ENCODE peak calls at places on chromosomes 7 and 10, in nine cellular contexts. One of them, this sample, is unnamed.

GRCh38 chr7:135664046-135664589 is 1.8 kb downstream of the STMP1 start:
- DNase-seq in adipocyte: peak
- DNase-seq in NCI-H1436: no peak
- DNase-seq in AG08395: no peak
- DNase-seq in stomach: no peak
- DNase-seq in hypothalamus: no peak
- DNase-seq in aorta: no peak
- DNase-seq in HEK293T: no peak
- DNase-seq in Kasumi-1: no peak
- DNase-seq in this sample: no peak

GRCh38 chr10:69358148-69358795 is 58.4 kb downstream of the TACR2 start:
- DNase-seq in adipocyte: no peak
- DNase-seq in NCI-H1436: no peak
- DNase-seq in AG08395: no peak
- DNase-seq in stomach: no peak
- DNase-seq in hypothalamus: no peak
- DNase-seq in aorta: no peak
- DNase-seq in HEK293T: no peak
- DNase-seq in Kasumi-1: no peak
- DNase-seq in this sample: no peak

GRCh38 chr7:105990726-105991465 is 27.8 kb downstream of the CDHR3 start:
- DNase-seq in adipocyte: peak
- DNase-seq in NCI-H1436: no peak
- DNase-seq in AG08395: no peak
- DNase-seq in stomach: no peak
- DNase-seq in hypothalamus: no peak
- DNase-seq in aorta: no peak
- DNase-seq in HEK293T: no peak
- DNase-seq in Kasumi-1: no peak
- DNase-seq in this sample: no peak

GRCh38 chr10:60238408-60239100 is 151.1 kb downstream of the ANK3 start:
- DNase-seq in adipocyte: peak
- DNase-seq in NCI-H1436: peak
- DNase-seq in AG08395: peak
- DNase-seq in stomach: peak
- DNase-seq in hypothalamus: no peak
- DNase-seq in aorta: peak
- DNase-seq in HEK293T: peak
- DNase-seq in Kasumi-1: no peak
- DNase-seq in this sample: no peak

GRCh38 chr7:63117-63480 is 129.3 kb upstream of the FAM20C start:
- DNase-seq in adipocyte: no peak
- DNase-seq in NCI-H1436: no peak
- DNase-seq in AG08395: no peak
- DNase-seq in stomach: no peak
- DNase-seq in hypothalamus: no peak
- DNase-seq in aorta: no peak
- DNase-seq in HEK293T: no peak
- DNase-seq in Kasumi-1: no peak
- DNase-seq in this sample: no peak

GRCh38 chr7:92303761-92304160 is 58.0 kb downstream of the ANKIB1 start:
- DNase-seq in adipocyte: no peak
- DNase-seq in NCI-H1436: no peak
- DNase-seq in AG08395: no peak
- DNase-seq in stomach: no peak
- DNase-seq in hypothalamus: no peak
- DNase-seq in aorta: no peak
- DNase-seq in HEK293T: no peak
- DNase-seq in Kasumi-1: no peak
- DNase-seq in this sample: no peak

GRCh38 chr7:99196536-99197288 is 11.2 kb downstream of the KPNA7 start:
- DNase-seq in adipocyte: no peak
- DNase-seq in NCI-H1436: no peak
- DNase-seq in AG08395: peak
- DNase-seq in stomach: no peak
- DNase-seq in hypothalamus: no peak
- DNase-seq in aorta: no peak
- DNase-seq in HEK293T: no peak
- DNase-seq in Kasumi-1: no peak
- DNase-seq in this sample: no peak

GRCh38 chr10:1274098-1274745 is 218.0 kb downstream of the WDR37 start:
- DNase-seq in adipocyte: no peak
- DNase-seq in NCI-H1436: no peak
- DNase-seq in AG08395: no peak
- DNase-seq in stomach: no peak
- DNase-seq in hypothalamus: no peak
- DNase-seq in aorta: peak
- DNase-seq in HEK293T: no peak
- DNase-seq in Kasumi-1: no peak
- DNase-seq in this sample: no peak

GRCh38 chr7:83457022-83457892 is 191.7 kb downstream of the SEMA3E start:
- DNase-seq in adipocyte: peak
- DNase-seq in NCI-H1436: no peak
- DNase-seq in AG08395: peak
- DNase-seq in stomach: no peak
- DNase-seq in hypothalamus: no peak
- DNase-seq in aorta: no peak
- DNase-seq in HEK293T: no peak
- DNase-seq in Kasumi-1: no peak
- DNase-seq in this sample: no peak

GRCh38 chr10:125355657-125356056 is 195.3 kb upstream of the CTBP2 start:
- DNase-seq in adipocyte: no peak
- DNase-seq in NCI-H1436: no peak
- DNase-seq in AG08395: no peak
- DNase-seq in stomach: no peak
- DNase-seq in hypothalamus: no peak
- DNase-seq in aorta: no peak
- DNase-seq in HEK293T: no peak
- DNase-seq in Kasumi-1: no peak
- DNase-seq in this sample: no peak

GRCh38 chr10:63593576-63593975 is 72.4 kb downstream of the REEP3 start:
- DNase-seq in adipocyte: no peak
- DNase-seq in NCI-H1436: no peak
- DNase-seq in AG08395: no peak
- DNase-seq in stomach: no peak
- DNase-seq in hypothalamus: no peak
- DNase-seq in aorta: no peak
- DNase-seq in HEK293T: no peak
- DNase-seq in Kasumi-1: no peak
- DNase-seq in this sample: peak

GRCh38 chr10:116733566-116733965 is 8.8 kb downstream of the HSPA12A start:
- DNase-seq in adipocyte: no peak
- DNase-seq in NCI-H1436: no peak
- DNase-seq in AG08395: peak
- DNase-seq in stomach: no peak
- DNase-seq in hypothalamus: no peak
- DNase-seq in aorta: no peak
- DNase-seq in HEK293T: no peak
- DNase-seq in Kasumi-1: no peak
- DNase-seq in this sample: no peak

GRCh38 chr10:6912929-6913328 is 332.9 kb upstream of the PRKCQ start:
- DNase-seq in adipocyte: peak
- DNase-seq in NCI-H1436: no peak
- DNase-seq in AG08395: no peak
- DNase-seq in stomach: no peak
- DNase-seq in hypothalamus: no peak
- DNase-seq in aorta: no peak
- DNase-seq in HEK293T: no peak
- DNase-seq in Kasumi-1: no peak
- DNase-seq in this sample: no peak

GRCh38 chr10:71773221-71773971 is at the start of gene VSIR:
- DNase-seq in adipocyte: peak
- DNase-seq in NCI-H1436: peak
- DNase-seq in AG08395: peak
- DNase-seq in stomach: peak
- DNase-seq in hypothalamus: peak
- DNase-seq in aorta: peak
- DNase-seq in HEK293T: peak
- DNase-seq in Kasumi-1: peak
- DNase-seq in this sample: peak

GRCh38 chr7:24323961-24324480 is 40.0 kb downstream of the NPY start:
- DNase-seq in adipocyte: no peak
- DNase-seq in NCI-H1436: no peak
- DNase-seq in AG08395: no peak
- DNase-seq in stomach: no peak
- DNase-seq in hypothalamus: no peak
- DNase-seq in aorta: no peak
- DNase-seq in HEK293T: no peak
- DNase-seq in Kasumi-1: no peak
- DNase-seq in this sample: no peak

GRCh38 chr7:36994456-36995112 is 270.3 kb upstream of the AOAH start:
- DNase-seq in adipocyte: peak
- DNase-seq in NCI-H1436: no peak
- DNase-seq in AG08395: no peak
- DNase-seq in stomach: peak
- DNase-seq in hypothalamus: no peak
- DNase-seq in aorta: no peak
- DNase-seq in HEK293T: no peak
- DNase-seq in Kasumi-1: no peak
- DNase-seq in this sample: no peak

GRCh38 chr7:14219125-14219524 is 229.7 kb upstream of the ETV1 start:
- DNase-seq in adipocyte: peak
- DNase-seq in NCI-H1436: no peak
- DNase-seq in AG08395: no peak
- DNase-seq in stomach: no peak
- DNase-seq in hypothalamus: no peak
- DNase-seq in aorta: no peak
- DNase-seq in HEK293T: no peak
- DNase-seq in Kasumi-1: no peak
- DNase-seq in this sample: no peak

GRCh38 chr10:74071151-74071550 is 73.2 kb downstream of the VCL start:
- DNase-seq in adipocyte: peak
- DNase-seq in NCI-H1436: no peak
- DNase-seq in AG08395: peak
- DNase-seq in stomach: no peak
- DNase-seq in hypothalamus: no peak
- DNase-seq in aorta: no peak
- DNase-seq in HEK293T: no peak
- DNase-seq in Kasumi-1: no peak
- DNase-seq in this sample: no peak

GRCh38 chr10:88196298-88196697 is 332.9 kb downstream of the PTEN start:
- DNase-seq in adipocyte: peak
- DNase-seq in NCI-H1436: no peak
- DNase-seq in AG08395: no peak
- DNase-seq in stomach: no peak
- DNase-seq in hypothalamus: no peak
- DNase-seq in aorta: no peak
- DNase-seq in HEK293T: no peak
- DNase-seq in Kasumi-1: no peak
- DNase-seq in this sample: no peak

GRCh38 chr10:73922007-73922863 is 11.3 kb downstream of the PLAU start:
- DNase-seq in adipocyte: no peak
- DNase-seq in NCI-H1436: no peak
- DNase-seq in AG08395: no peak
- DNase-seq in stomach: no peak
- DNase-seq in hypothalamus: no peak
- DNase-seq in aorta: no peak
- DNase-seq in HEK293T: no peak
- DNase-seq in Kasumi-1: no peak
- DNase-seq in this sample: no peak

GRCh38 chr10:67259319-67259929 is 333.6 kb downstream of the LRRTM3 start:
- DNase-seq in adipocyte: no peak
- DNase-seq in NCI-H1436: no peak
- DNase-seq in AG08395: no peak
- DNase-seq in stomach: no peak
- DNase-seq in hypothalamus: no peak
- DNase-seq in aorta: no peak
- DNase-seq in HEK293T: peak
- DNase-seq in Kasumi-1: no peak
- DNase-seq in this sample: no peak

GRCh38 chr10:62433181-62433692 is 59.1 kb downstream of the ZNF365 start:
- DNase-seq in adipocyte: peak
- DNase-seq in NCI-H1436: no peak
- DNase-seq in AG08395: peak
- DNase-seq in stomach: no peak
- DNase-seq in hypothalamus: no peak
- DNase-seq in aorta: peak
- DNase-seq in HEK293T: no peak
- DNase-seq in Kasumi-1: peak
- DNase-seq in this sample: no peak

GRCh38 chr7:100428967-100429636 is 529 bp upstream of the MEPCE start:
- DNase-seq in adipocyte: peak
- DNase-seq in NCI-H1436: peak
- DNase-seq in AG08395: peak
- DNase-seq in stomach: peak
- DNase-seq in hypothalamus: peak
- DNase-seq in aorta: peak
- DNase-seq in HEK293T: peak
- DNase-seq in Kasumi-1: peak
- DNase-seq in this sample: peak

GRCh38 chr10:110957603-110958002 is 38.2 kb downstream of the SHOC2 start:
- DNase-seq in adipocyte: no peak
- DNase-seq in NCI-H1436: no peak
- DNase-seq in AG08395: no peak
- DNase-seq in stomach: no peak
- DNase-seq in hypothalamus: no peak
- DNase-seq in aorta: no peak
- DNase-seq in HEK293T: no peak
- DNase-seq in Kasumi-1: no peak
- DNase-seq in this sample: no peak

GRCh38 chr10:102831322-102832071 is 5.7 kb downstream of the CYP17A1 start:
- DNase-seq in adipocyte: no peak
- DNase-seq in NCI-H1436: no peak
- DNase-seq in AG08395: peak
- DNase-seq in stomach: no peak
- DNase-seq in hypothalamus: no peak
- DNase-seq in aorta: no peak
- DNase-seq in HEK293T: no peak
- DNase-seq in Kasumi-1: no peak
- DNase-seq in this sample: no peak

GRCh38 chr7:1697499-1698125 is 27.5 kb downstream of the ELFN1 start:
- DNase-seq in adipocyte: no peak
- DNase-seq in NCI-H1436: no peak
- DNase-seq in AG08395: no peak
- DNase-seq in stomach: no peak
- DNase-seq in hypothalamus: no peak
- DNase-seq in aorta: peak
- DNase-seq in HEK293T: no peak
- DNase-seq in Kasumi-1: no peak
- DNase-seq in this sample: no peak

GRCh38 chr10:5376450-5376849 is 11.7 kb downstream of the UCN3 start:
- DNase-seq in adipocyte: peak
- DNase-seq in NCI-H1436: no peak
- DNase-seq in AG08395: no peak
- DNase-seq in stomach: no peak
- DNase-seq in hypothalamus: no peak
- DNase-seq in aorta: no peak
- DNase-seq in HEK293T: no peak
- DNase-seq in Kasumi-1: no peak
- DNase-seq in this sample: no peak

GRCh38 chr10:110651044-110651958 is 7.2 kb downstream of the RBM20 start:
- DNase-seq in adipocyte: peak
- DNase-seq in NCI-H1436: no peak
- DNase-seq in AG08395: peak
- DNase-seq in stomach: no peak
- DNase-seq in hypothalamus: no peak
- DNase-seq in aorta: peak
- DNase-seq in HEK293T: no peak
- DNase-seq in Kasumi-1: peak
- DNase-seq in this sample: no peak

GRCh38 chr7:33395340-33395739 is 266.0 kb downstream of the BBS9 start:
- DNase-seq in adipocyte: no peak
- DNase-seq in NCI-H1436: peak
- DNase-seq in AG08395: no peak
- DNase-seq in stomach: no peak
- DNase-seq in hypothalamus: no peak
- DNase-seq in aorta: no peak
- DNase-seq in HEK293T: no peak
- DNase-seq in Kasumi-1: no peak
- DNase-seq in this sample: no peak

This sample was measured in caudate nucleus.